ENCODE peak calls at places on chromosomes 6 and 20, in six cellular contexts. One of them, this sample, is unnamed.

GRCh38 chr20:48695255-48695654 is 132.5 kb downstream of the PREX1 start:
- DNase-seq in colonic mucosa: no peak
- DNase-seq in heart right ventricle: no peak
- DNase-seq in tibial nerve: no peak
- DNase-seq in Peyer's patch: no peak
- DNase-seq in CD8-positive, alpha-beta T cell: no peak
- DNase-seq in this sample: no peak

GRCh38 chr6:156886409-156886808 is 109.2 kb downstream of the ARID1B start:
- DNase-seq in tibial nerve: no peak
- DNase-seq in colonic mucosa: no peak
- DNase-seq in Peyer's patch: peak
- DNase-seq in CD8-positive, alpha-beta T cell: no peak
- DNase-seq in heart right ventricle: no peak
- DNase-seq in this sample: no peak

GRCh38 chr6:105504660-105505059 is 101.8 kb upstream of the PREP start:
- DNase-seq in tibial nerve: no peak
- DNase-seq in heart right ventricle: peak
- DNase-seq in CD8-positive, alpha-beta T cell: no peak
- DNase-seq in Peyer's patch: no peak
- DNase-seq in colonic mucosa: no peak
- DNase-seq in this sample: no peak

GRCh38 chr6:2793491-2794151 is 28.4 kb downstream of the WRNIP1 start:
- DNase-seq in colonic mucosa: no peak
- DNase-seq in Peyer's patch: peak
- DNase-seq in heart right ventricle: no peak
- DNase-seq in CD8-positive, alpha-beta T cell: peak
- DNase-seq in tibial nerve: no peak
- DNase-seq in this sample: no peak

GRCh38 chr6:29557320-29557719 is 2.2 kb downstream of the UBD start:
- DNase-seq in Peyer's patch: no peak
- DNase-seq in heart right ventricle: no peak
- DNase-seq in CD8-positive, alpha-beta T cell: no peak
- DNase-seq in colonic mucosa: no peak
- DNase-seq in tibial nerve: no peak
- DNase-seq in this sample: no peak

GRCh38 chr6:166989427-166990034 is 9.7 kb upstream of the CEP43 start:
- DNase-seq in tibial nerve: no peak
- DNase-seq in CD8-positive, alpha-beta T cell: peak
- DNase-seq in heart right ventricle: no peak
- DNase-seq in Peyer's patch: no peak
- DNase-seq in colonic mucosa: no peak
- DNase-seq in this sample: no peak

GRCh38 chr20:9838035-9838377 is 870 bp downstream of the PAK5 start:
- DNase-seq in heart right ventricle: no peak
- DNase-seq in CD8-positive, alpha-beta T cell: no peak
- DNase-seq in Peyer's patch: no peak
- DNase-seq in tibial nerve: no peak
- DNase-seq in colonic mucosa: no peak
- DNase-seq in this sample: no peak

GRCh38 chr6:11732036-11732545 is 46.5 kb downstream of the ADTRP start:
- DNase-seq in colonic mucosa: no peak
- DNase-seq in CD8-positive, alpha-beta T cell: no peak
- DNase-seq in heart right ventricle: peak
- DNase-seq in tibial nerve: peak
- DNase-seq in Peyer's patch: peak
- DNase-seq in this sample: peak

GRCh38 chr20:56630086-56630493 is 984 bp downstream of the TFAP2C start:
- DNase-seq in Peyer's patch: no peak
- DNase-seq in heart right ventricle: peak
- DNase-seq in tibial nerve: no peak
- DNase-seq in CD8-positive, alpha-beta T cell: no peak
- DNase-seq in colonic mucosa: peak
- DNase-seq in this sample: no peak

GRCh38 chr6:71248306-71248705 is 40.3 kb upstream of the OGFRL1 start:
- DNase-seq in heart right ventricle: no peak
- DNase-seq in colonic mucosa: no peak
- DNase-seq in Peyer's patch: no peak
- DNase-seq in tibial nerve: no peak
- DNase-seq in CD8-positive, alpha-beta T cell: no peak
- DNase-seq in this sample: no peak

GRCh38 chr6:39190545-39191235 is 38.6 kb downstream of the KCNK5 start:
- DNase-seq in heart right ventricle: no peak
- DNase-seq in tibial nerve: no peak
- DNase-seq in Peyer's patch: no peak
- DNase-seq in colonic mucosa: no peak
- DNase-seq in CD8-positive, alpha-beta T cell: no peak
- DNase-seq in this sample: no peak

GRCh38 chr6:73121421-73121993 is 103.8 kb downstream of the KHDC1L start:
- DNase-seq in Peyer's patch: no peak
- DNase-seq in colonic mucosa: no peak
- DNase-seq in heart right ventricle: no peak
- DNase-seq in CD8-positive, alpha-beta T cell: no peak
- DNase-seq in tibial nerve: no peak
- DNase-seq in this sample: no peak

GRCh38 chr20:33005132-33005566 is 916 bp upstream of the SUN5 start:
- DNase-seq in colonic mucosa: peak
- DNase-seq in tibial nerve: no peak
- DNase-seq in CD8-positive, alpha-beta T cell: no peak
- DNase-seq in heart right ventricle: no peak
- DNase-seq in Peyer's patch: no peak
- DNase-seq in this sample: no peak

GRCh38 chr6:145310116-145310515 is 425.2 kb downstream of the EPM2A start:
- DNase-seq in CD8-positive, alpha-beta T cell: no peak
- DNase-seq in heart right ventricle: no peak
- DNase-seq in Peyer's patch: no peak
- DNase-seq in tibial nerve: no peak
- DNase-seq in colonic mucosa: no peak
- DNase-seq in this sample: no peak

GRCh38 chr20:37651932-37652331 is 41.9 kb upstream of the CTNNBL1 start:
- DNase-seq in Peyer's patch: no peak
- DNase-seq in tibial nerve: no peak
- DNase-seq in colonic mucosa: no peak
- DNase-seq in CD8-positive, alpha-beta T cell: no peak
- DNase-seq in heart right ventricle: peak
- DNase-seq in this sample: no peak

GRCh38 chr6:80503660-80504059 is 397.2 kb downstream of the BCKDHB start:
- DNase-seq in heart right ventricle: no peak
- DNase-seq in colonic mucosa: no peak
- DNase-seq in Peyer's patch: no peak
- DNase-seq in CD8-positive, alpha-beta T cell: no peak
- DNase-seq in tibial nerve: no peak
- DNase-seq in this sample: no peak

GRCh38 chr20:48523191-48523757 is 304.5 kb downstream of the PREX1 start:
- DNase-seq in colonic mucosa: no peak
- DNase-seq in CD8-positive, alpha-beta T cell: no peak
- DNase-seq in Peyer's patch: no peak
- DNase-seq in tibial nerve: no peak
- DNase-seq in heart right ventricle: no peak
- DNase-seq in this sample: peak

GRCh38 chr20:2798814-2799213 is 1.6 kb downstream of the CPXM1 start:
- DNase-seq in colonic mucosa: no peak
- DNase-seq in heart right ventricle: no peak
- DNase-seq in Peyer's patch: no peak
- DNase-seq in CD8-positive, alpha-beta T cell: no peak
- DNase-seq in tibial nerve: no peak
- DNase-seq in this sample: no peak

GRCh38 chr20:63606701-63607100 is 20.2 kb downstream of the GMEB2 start:
- DNase-seq in CD8-positive, alpha-beta T cell: no peak
- DNase-seq in tibial nerve: no peak
- DNase-seq in heart right ventricle: no peak
- DNase-seq in colonic mucosa: no peak
- DNase-seq in Peyer's patch: no peak
- DNase-seq in this sample: no peak
- H3K4me3 ChIP-seq in CD8-positive, alpha-beta T cell: no peak
- H3K4me3 ChIP-seq in tibial nerve: no peak
- H3K4me3 ChIP-seq in heart right ventricle: no peak
- H3K4me3 ChIP-seq in colonic mucosa: no peak
- H3K4me3 ChIP-seq in Peyer's patch: no peak
- H3K4me3 ChIP-seq in this sample: no peak

DNA sequence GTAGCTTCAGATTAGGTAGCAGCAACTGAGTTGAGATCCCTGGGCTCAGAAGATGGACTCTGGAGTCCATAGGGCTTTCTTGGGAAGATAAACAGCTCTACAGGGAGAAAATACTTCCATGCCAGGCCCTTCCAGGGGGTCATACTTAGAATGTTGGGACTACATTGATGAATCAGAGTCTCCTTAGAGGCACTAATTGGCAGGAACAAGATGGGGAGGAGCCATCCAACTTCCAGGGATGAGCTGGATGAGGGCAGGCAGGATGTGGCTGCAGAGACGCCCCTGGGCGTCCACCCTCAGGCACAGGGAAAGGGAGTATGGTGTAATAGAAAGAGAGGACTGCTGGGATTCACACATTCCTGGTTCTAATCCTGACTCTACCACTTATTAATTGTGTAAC is 100.9 kb downstream of the RIN2 start:
- DNase-seq in colonic mucosa: peak
- DNase-seq in Peyer's patch: no peak
- DNase-seq in tibial nerve: no peak
- DNase-seq in heart right ventricle: no peak
- DNase-seq in CD8-positive, alpha-beta T cell: no peak
- DNase-seq in this sample: no peak
- H3K27ac ChIP-seq in colonic mucosa: peak
- H3K27ac ChIP-seq in Peyer's patch: peak
- H3K27ac ChIP-seq in tibial nerve: no peak
- H3K27ac ChIP-seq in heart right ventricle: no peak
- H3K27ac ChIP-seq in CD8-positive, alpha-beta T cell: no peak
- H3K27ac ChIP-seq in this sample: no peak

GRCh38 chr6:34970487-34970886 is 81.4 kb downstream of the ANKS1A start:
- DNase-seq in tibial nerve: no peak
- DNase-seq in CD8-positive, alpha-beta T cell: no peak
- DNase-seq in Peyer's patch: no peak
- DNase-seq in colonic mucosa: no peak
- DNase-seq in heart right ventricle: no peak
- DNase-seq in this sample: no peak

GRCh38 chr6:34970962-34971361 is 81.9 kb downstream of the ANKS1A start:
- DNase-seq in Peyer's patch: no peak
- DNase-seq in heart right ventricle: no peak
- DNase-seq in CD8-positive, alpha-beta T cell: no peak
- DNase-seq in colonic mucosa: no peak
- DNase-seq in tibial nerve: no peak
- DNase-seq in this sample: no peak

GRCh38 chr6:34969662-34970265 is 80.7 kb downstream of the ANKS1A start:
- DNase-seq in Peyer's patch: no peak
- DNase-seq in colonic mucosa: no peak
- DNase-seq in tibial nerve: no peak
- DNase-seq in heart right ventricle: no peak
- DNase-seq in CD8-positive, alpha-beta T cell: no peak
- DNase-seq in this sample: no peak

GRCh38 chr6:34974249-34974642 is 85.2 kb downstream of the ANKS1A start:
- DNase-seq in colonic mucosa: no peak
- DNase-seq in heart right ventricle: no peak
- DNase-seq in Peyer's patch: no peak
- DNase-seq in CD8-positive, alpha-beta T cell: no peak
- DNase-seq in tibial nerve: no peak
- DNase-seq in this sample: no peak

DNA sequence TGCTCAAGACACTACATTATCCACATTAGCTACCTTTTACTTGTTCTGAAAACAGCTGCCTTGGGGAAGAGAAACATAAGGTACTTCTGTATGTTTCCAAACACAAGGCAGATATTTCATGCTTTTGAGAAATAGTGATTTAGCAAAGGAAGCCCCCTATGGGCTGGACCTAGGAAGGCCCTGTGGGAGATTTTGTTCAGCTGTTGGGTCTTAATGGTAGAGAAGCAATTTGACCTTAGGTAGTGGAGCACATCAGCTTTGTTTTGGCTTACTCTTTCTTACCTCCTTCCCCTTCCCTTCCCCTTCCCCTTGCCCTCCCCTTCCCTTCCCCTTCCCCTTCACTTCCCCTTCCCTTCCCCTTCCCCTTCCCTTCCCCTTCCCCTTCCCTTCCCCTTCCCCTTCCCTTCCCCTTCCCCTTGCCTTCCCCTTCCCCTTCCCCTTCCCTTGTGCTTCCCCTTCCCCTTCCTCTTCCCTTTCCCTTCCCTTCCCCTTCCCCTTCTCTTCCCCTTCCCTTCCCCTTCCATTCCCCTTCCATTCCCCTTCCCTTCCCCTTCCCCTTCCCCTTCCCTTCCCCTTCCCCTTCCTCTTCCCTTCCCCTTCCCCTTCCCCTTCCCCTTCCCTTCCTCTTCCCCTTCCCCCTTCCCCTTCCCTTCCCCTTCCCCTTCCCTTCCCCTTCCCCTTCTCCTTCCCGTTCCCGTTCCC is 84.6 kb downstream of the ANKS1A start:
- DNase-seq in heart right ventricle: no peak
- DNase-seq in tibial nerve: no peak
- DNase-seq in colonic mucosa: no peak
- DNase-seq in Peyer's patch: no peak
- DNase-seq in CD8-positive, alpha-beta T cell: no peak
- DNase-seq in this sample: no peak
- TF ChIP-seq CTCF in heart right ventricle: peak
- TF ChIP-seq CTCF in tibial nerve: no peak
- TF ChIP-seq CTCF in colonic mucosa: no peak
- TF ChIP-seq CTCF in Peyer's patch: no peak
- TF ChIP-seq CTCF in CD8-positive, alpha-beta T cell: no peak
- TF ChIP-seq CTCF in this sample: no peak

GRCh38 chr6:26502169-26502568 is 2.1 kb downstream of the BTN1A1 start:
- DNase-seq in Peyer's patch: peak
- DNase-seq in heart right ventricle: no peak
- DNase-seq in CD8-positive, alpha-beta T cell: no peak
- DNase-seq in tibial nerve: no peak
- DNase-seq in colonic mucosa: no peak
- DNase-seq in this sample: no peak
- H3K4me3 ChIP-seq in Peyer's patch: peak
- H3K4me3 ChIP-seq in heart right ventricle: no peak
- H3K4me3 ChIP-seq in CD8-positive, alpha-beta T cell: peak
- H3K4me3 ChIP-seq in tibial nerve: peak
- H3K4me3 ChIP-seq in colonic mucosa: no peak
- H3K4me3 ChIP-seq in this sample: peak

GRCh38 chr6:164247106-164247505 is 832.6 kb downstream of the QKI start:
- DNase-seq in colonic mucosa: no peak
- DNase-seq in Peyer's patch: no peak
- DNase-seq in CD8-positive, alpha-beta T cell: no peak
- DNase-seq in tibial nerve: no peak
- DNase-seq in heart right ventricle: no peak
- DNase-seq in this sample: no peak
- H3K27ac ChIP-seq in colonic mucosa: no peak
- H3K27ac ChIP-seq in Peyer's patch: no peak
- H3K27ac ChIP-seq in CD8-positive, alpha-beta T cell: no peak
- H3K27ac ChIP-seq in tibial nerve: no peak
- H3K27ac ChIP-seq in heart right ventricle: no peak
- H3K27ac ChIP-seq in this sample: no peak

This sample was measured in coronary artery.